ENCODE peak calls at places on chromosome X, in five cellular contexts. X is ascending aorta, N is mammary epithelial cell, R is astrocyte, U is AG09309. G is an unnamed sample.

GRCh38 chrX:136880003-136880451 is 498 bp downstream of the RBMX start:
- DNase-seq in U (no peak), R (no peak), X (peak), N (no peak), G (peak)

GRCh38 chrX:16953606-16954211 is 7.3 kb downstream of the REPS2 start:
- DNase-seq in N (no peak), X (no peak), U (no peak), R (peak), G (no peak)

GRCh38 chrX:39377773-39378172 is 576.5 kb downstream of the MID1IP1 start:
- DNase-seq in X (no peak), U (no peak), N (no peak), R (no peak), G (no peak)

GRCh38 chrX:47854474-47854873 is 17.8 kb downstream of the ZNF81 start:
- DNase-seq in N (peak), X (no peak), U (no peak), R (no peak), G (peak)

GRCh38 chrX:141469469-141469868 is 115.1 kb downstream of the SPANXA1 start:
- DNase-seq in X (no peak), R (peak), U (no peak), N (peak), G (peak)

GRCh38 chrX:8846271-8846670 is 45.1 kb upstream of the FAM9A start:
- DNase-seq in R (peak), X (no peak), U (no peak), N (no peak), G (no peak)

GRCh38 chrX:30156880-30157560 is 58.3 kb upstream of the MAGEB2 start:
- DNase-seq in N (no peak), X (no peak), U (no peak), R (no peak), G (peak)

GRCh38 chrX:115892787-115893671 is 277.5 kb upstream of the AGTR2 start:
- DNase-seq in U (peak), X (peak), R (peak), N (peak), G (peak)

GRCh38 chrX:50988649-50989048 is 78.1 kb downstream of the BMP15 start:
- DNase-seq in R (peak), U (peak), X (no peak), N (peak), G (peak)

GRCh38 chrX:110706446-110706845 is 89.2 kb downstream of the CHRDL1 start:
- DNase-seq in X (no peak), U (no peak), N (no peak), R (no peak), G (no peak)
- TF ChIP-seq CTCF in X (no peak), U (no peak), N (no peak), R (no peak), G (no peak)

GRCh38 chrX:154526901-154527675 is 11.1 kb upstream of the FAM3A start:
- DNase-seq in X (peak), N (peak), U (peak), R (peak), G (peak)
- H3K4me3 ChIP-seq in X (peak), N (peak), U (peak), R (peak), G (peak)

GRCh38 chrX:75623535-75623934 is 100.7 kb upstream of the ZDHHC15 start:
- DNase-seq in U (no peak), X (no peak), R (no peak), N (no peak), G (no peak)
- TF ChIP-seq CTCF in U (no peak), X (no peak), R (peak), N (peak), G (no peak)

GRCh38 chrX:49106296-49106695 is 17.2 kb downstream of the GPKOW start:
- DNase-seq in X (no peak), N (no peak), U (no peak), R (no peak), G (no peak)

GRCh38 chrX:49103637-49104036 is 19.9 kb downstream of the GPKOW start:
- DNase-seq in R (no peak), U (no peak), X (no peak), N (no peak), G (no peak)

GRCh38 chrX:49102221-49102620 is 21.3 kb downstream of the GPKOW start:
- DNase-seq in U (no peak), R (no peak), X (no peak), N (no peak), G (no peak)

GRCh38 chrX:49100704-49101628 is 21.3 kb upstream of the WDR45 start:
- DNase-seq in U (peak), N (peak), X (peak), R (peak), G (peak)

GRCh38 chrX:49101629-49101984 is 21.9 kb upstream of the WDR45 start:
- DNase-seq in U (no peak), N (no peak), R (no peak), X (no peak), G (no peak)
- H3K4me3 ChIP-seq in U (peak), N (peak), R (peak), X (peak), G (peak)

DNA sequence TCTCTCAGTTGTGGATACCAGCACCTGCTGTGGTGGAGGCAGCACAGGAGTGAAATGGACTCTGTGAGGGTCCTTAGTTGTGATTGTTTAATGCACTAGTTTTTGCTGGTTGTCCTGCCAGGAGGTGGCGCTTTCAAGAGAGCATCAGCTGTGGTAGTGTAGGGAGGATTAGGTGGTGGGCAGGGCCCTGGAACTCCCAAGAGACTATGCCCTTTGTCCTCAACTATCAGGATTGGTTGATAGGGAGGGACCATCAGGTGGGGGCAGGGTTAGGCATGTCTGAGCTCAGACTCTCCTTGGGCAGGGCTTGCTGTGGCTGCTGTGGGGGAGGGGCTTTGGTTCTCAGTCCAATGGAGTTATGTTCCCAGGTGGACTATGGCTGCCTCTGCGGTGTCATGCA is 121.9 kb downstream of the RRAGB start:
- DNase-seq in N (no peak), R (no peak), U (no peak), X (no peak), G (no peak)
- TF ChIP-seq CTCF in N (no peak), R (no peak), U (no peak), X (no peak), G (no peak)

DNA sequence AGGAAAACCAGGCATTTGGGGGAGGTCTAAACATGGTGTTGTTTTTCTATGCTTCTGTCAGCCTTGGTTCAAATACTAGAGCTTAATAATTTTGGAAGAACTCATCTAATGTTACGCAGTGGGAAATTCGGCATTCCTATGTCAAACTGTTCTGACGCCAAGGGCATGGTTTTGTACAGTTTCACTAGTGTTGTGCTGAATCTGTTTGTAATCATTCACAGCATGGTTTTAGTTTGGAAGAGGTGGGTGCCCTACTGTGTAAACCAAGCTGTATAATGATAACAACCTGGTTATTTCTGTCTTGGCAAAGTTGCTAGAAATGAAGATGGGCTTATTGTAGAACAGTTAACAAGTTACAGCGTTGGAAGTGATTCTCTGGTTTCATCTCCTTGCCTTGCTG is 5.2 kb downstream of the DDX3X start:
- DNase-seq in R (no peak), N (no peak), U (no peak), X (no peak), G (no peak)
- H3K4me3 ChIP-seq in R (no peak), N (no peak), U (no peak), X (peak), G (no peak)